ENCODE peak calls at places on chromosomes 5 and 9, in four cellular contexts. B is heart left ventricle, F is fibroblast of lung, V is kidney. X is an unnamed sample.
A peak's percentile ranks its signal among the peaks of the same experiment; 100 is the strongest.

GRCh38 chr9:114989600-114990410 is 59.4 kb upstream of the TNFSF8 start:
- DNase-seq in B (no peak), V (no peak), F (no peak), X (no peak)

GRCh38 chr9:114947058-114947457 is 16.7 kb upstream of the TNFSF8 start:
- DNase-seq in B (no peak), F (no peak), V (no peak), X (no peak)

GRCh38 chr5:50975840-50976239 is 309.4 kb downstream of the PARP8 start:
- DNase-seq in V (no peak), F (no peak), B (no peak), X (no peak)

GRCh38 chr5:168106008-168106761 is 185.3 kb upstream of the WWC1 start:
- DNase-seq in V (no peak), B (no peak), F (no peak), X (no peak)

GRCh38 chr5:39104221-39104620 is 30.0 kb upstream of the RICTOR start:
- DNase-seq in B (no peak), V (no peak), F (no peak), X (no peak)

GRCh38 chr5:120314201-120314600 is 149.9 kb upstream of the PRR16 start:
- DNase-seq in V (no peak), B (no peak), F (peak; percentile 44), X (no peak)

GRCh38 chr9:82242285-82242963 is 253.9 kb downstream of the SPATA31D1 start:
- DNase-seq in F (no peak), B (no peak), V (no peak), X (no peak)

GRCh38 chr9:126696091-126696763 is 82.5 kb downstream of the LMX1B start:
- DNase-seq in B (no peak), V (peak; percentile 70), F (no peak), X (no peak)

GRCh38 chr5:173235499-173236394 is 741 bp upstream of the NKX2-5 start:
- DNase-seq in V (no peak), B (no peak), F (no peak), X (no peak)

GRCh38 chr9:4465910-4466309 is 24.4 kb upstream of the SLC1A1 start:
- DNase-seq in V (no peak), F (no peak), B (no peak), X (no peak)

GRCh38 chr5:169576181-169576598 is 7.4 kb upstream of the SPDL1 start:
- DNase-seq in B (no peak), F (peak; percentile 87), V (no peak), X (no peak)

GRCh38 chr5:134124289-134125194 is 10.1 kb downstream of the TCF7 start:
- DNase-seq in F (peak; percentile 73), B (no peak), V (no peak), X (no peak)

GRCh38 chr5:155260798-155261197 is 247.2 kb downstream of the KIF4B start:
- DNase-seq in V (no peak), F (no peak), B (no peak), X (no peak)

GRCh38 chr9:21709464-21710058 is 92.9 kb upstream of the MTAP start:
- DNase-seq in F (peak; percentile 60), V (no peak), B (no peak), X (no peak)

GRCh38 chr5:88555658-88556057 is 287.0 kb upstream of the TMEM161B start:
- DNase-seq in F (no peak), V (no peak), B (no peak), X (no peak)

GRCh38 chr9:96514825-96515218 is 64.9 kb downstream of the HABP4 start:
- DNase-seq in F (no peak), B (no peak), V (no peak), X (no peak)

GRCh38 chr9:85524531-85524930 is 217.2 kb downstream of the AGTPBP1 start:
- DNase-seq in V (no peak), F (no peak), B (no peak), X (no peak)

GRCh38 chr5:103355590-103355989 is 97.0 kb downstream of the MACIR start:
- DNase-seq in B (no peak), F (no peak), V (no peak), X (no peak)

GRCh38 chr5:111453290-111453689 is 59.0 kb downstream of the STARD4 start:
- DNase-seq in B (no peak), F (no peak), V (no peak), X (no peak)

GRCh38 chr5:44536650-44537260 is 147.5 kb upstream of the FGF10 start:
- DNase-seq in V (no peak), B (no peak), F (peak; percentile 65), X (no peak)

GRCh38 chr9:98791147-98792095 is 4.9 kb downstream of the ANKS6 start:
- DNase-seq in V (peak; percentile 93), F (peak; percentile 96), B (peak; percentile 68), X (peak; percentile 82)

GRCh38 chr9:123957731-123958130 is 27.8 kb upstream of the DENND1A start:
- DNase-seq in F (no peak), V (no peak), B (no peak), X (no peak)

GRCh38 chr5:124963236-124963929 is 216.9 kb upstream of the ZNF608 start:
- DNase-seq in B (no peak), V (no peak), F (peak; percentile 97), X (no peak)

GRCh38 chr9:126859111-126859510 is 1.3 kb upstream of the ZBTB34 start:
- DNase-seq in V (no peak), F (no peak), B (no peak), X (no peak)

GRCh38 chr9:94717656-94718225 is 8.8 kb upstream of the AOPEP start:
- DNase-seq in V (no peak), B (no peak), F (no peak), X (no peak)

GRCh38 chr5:178307266-178308045 is 74.9 kb upstream of the PHYKPL start:
- DNase-seq in V (peak; percentile 53), B (no peak), F (no peak), X (no peak)

GRCh38 chr5:39713224-39713911 is 288.6 kb upstream of the DAB2 start:
- DNase-seq in F (peak; percentile 43), V (no peak), B (peak; percentile 7), X (no peak)

GRCh38 chr5:102666164-102666951 is 88.7 kb upstream of the PAM start:
- DNase-seq in B (no peak), V (no peak), F (no peak), X (no peak)

GRCh38 chr9:112404367-112404979 is 24.6 kb downstream of the HSDL2 start:
- DNase-seq in V (no peak), B (no peak), F (peak; percentile 46), X (no peak)

GRCh38 chr5:134714120-134714519 is 24.2 kb upstream of the CAMLG start:
- DNase-seq in V (no peak), F (no peak), B (no peak), X (no peak)

GRCh38 chr5:67156976-67157583 is 39.5 kb downstream of the CD180 start:
- DNase-seq in F (peak; percentile 41), B (no peak), V (no peak), X (no peak)

GRCh38 chr5:62149894-62150293 is 156.1 kb upstream of the KIF2A start:
- DNase-seq in V (no peak), B (no peak), F (no peak), X (no peak)

GRCh38 chr5:62154758-62155157 is 151.2 kb upstream of the KIF2A start:
- DNase-seq in F (no peak), B (no peak), V (no peak), X (no peak)

GRCh38 chr5:62155988-62156387 is 150.0 kb upstream of the KIF2A start:
- DNase-seq in F (no peak), V (no peak), B (no peak), X (no peak)

DNA sequence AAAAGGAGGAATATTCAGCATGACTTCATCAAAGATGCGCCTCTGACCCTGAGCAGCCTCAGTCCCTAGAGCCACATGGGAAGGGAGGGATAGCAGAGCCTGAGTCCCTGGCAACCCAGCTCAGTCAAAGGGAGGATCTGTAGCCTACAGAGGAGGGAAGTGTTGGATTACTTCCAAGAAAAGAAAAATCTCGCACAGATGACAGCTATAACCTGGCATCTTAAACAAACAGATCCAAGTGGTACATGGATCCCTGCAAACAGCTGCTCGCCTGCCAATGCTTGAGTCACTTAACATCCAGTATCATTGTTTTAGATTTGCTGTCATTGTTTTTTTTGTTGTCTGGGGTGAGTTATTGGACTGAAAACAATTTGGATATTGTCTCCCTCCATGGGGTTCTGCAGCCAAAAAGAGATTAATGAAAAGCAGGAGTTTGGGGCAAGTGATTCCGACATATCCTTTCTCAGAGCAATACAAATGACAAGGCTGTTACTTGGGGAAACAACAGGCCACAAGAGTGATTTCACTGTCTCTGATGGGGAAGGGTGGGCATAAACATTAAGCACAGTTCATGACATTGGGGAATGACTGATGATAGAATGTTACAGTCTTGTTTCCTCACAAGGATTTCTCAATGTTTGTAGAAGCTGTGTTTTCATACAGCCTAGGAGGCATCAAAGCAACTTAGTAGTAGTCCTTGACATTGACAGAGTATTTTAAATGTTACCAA is 153.4 kb upstream of the KIF2A start:
- DNase-seq in B (no peak), V (no peak), F (no peak), X (no peak)
- H3K4me1 ChIP-seq in B (no peaks in the 10 kb centered on the region), V (no peaks in the 10 kb centered on the region), F (no peaks in the 10 kb centered on the region), X (no peaks in the 10 kb centered on the region)

GRCh38 chr5:140634103-140634502 is 1.1 kb upstream of the CD14 start:
- DNase-seq in V (no peak), F (no peak), B (no peak), X (no peak)

GRCh38 chr5:140631831-140632365 is 1.1 kb downstream of the CD14 start:
- DNase-seq in F (no peak), V (peak; percentile 75), B (no peak), X (no peak)

GRCh38 chr5:140632366-140633080 is 452 bp downstream of the CD14 start:
- DNase-seq in F (peak; percentile 32), V (peak; percentile 86), B (peak; percentile 52), X (peak; percentile 52)

GRCh38 chr5:140631063-140631462 is 1.9 kb downstream of the CD14 start:
- DNase-seq in B (no peak), V (no peak), F (no peak), X (no peak)

DNA sequence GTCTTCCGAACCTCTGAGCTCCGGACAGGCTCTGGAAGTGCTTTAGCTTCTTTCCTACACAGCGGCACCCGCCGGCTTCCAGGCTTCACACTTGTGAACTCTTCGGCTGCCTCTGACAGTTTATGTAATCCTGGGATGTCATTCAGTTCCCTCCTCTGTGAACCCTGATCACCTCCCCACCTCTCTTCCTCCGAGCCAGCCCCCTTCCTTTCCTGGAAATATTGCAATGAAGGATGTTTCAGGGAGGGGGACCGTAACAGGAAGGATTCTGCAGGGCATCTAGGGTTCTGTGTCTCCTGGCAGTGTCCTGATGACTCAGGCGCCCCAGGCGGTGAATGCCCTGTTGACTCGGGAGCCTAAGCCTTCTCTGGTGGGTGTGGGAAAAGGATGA is at the start of gene CD14:
- DNase-seq in V (peak; percentile 84), F (peak; percentile 24), B (peak; percentile 55), X (peak; percentile 44)
- H3K4me3 ChIP-seq in V (peak within 1 kb of the TSS; percentile 83), F (peak within 1 kb of the TSS; percentile 53), B (peak within 1 kb of the TSS; percentile 67), X (peak within 1 kb of the TSS; percentile 73)

GRCh38 chr9:109730228-109730627 is 49.8 kb upstream of the PALM2AKAP2 start:
- DNase-seq in F (no peak), B (no peak), V (no peak), X (no peak)
- TF ChIP-seq CTCF in F (no peak), B (no peak), V (no peak), X (no peak)

DNA sequence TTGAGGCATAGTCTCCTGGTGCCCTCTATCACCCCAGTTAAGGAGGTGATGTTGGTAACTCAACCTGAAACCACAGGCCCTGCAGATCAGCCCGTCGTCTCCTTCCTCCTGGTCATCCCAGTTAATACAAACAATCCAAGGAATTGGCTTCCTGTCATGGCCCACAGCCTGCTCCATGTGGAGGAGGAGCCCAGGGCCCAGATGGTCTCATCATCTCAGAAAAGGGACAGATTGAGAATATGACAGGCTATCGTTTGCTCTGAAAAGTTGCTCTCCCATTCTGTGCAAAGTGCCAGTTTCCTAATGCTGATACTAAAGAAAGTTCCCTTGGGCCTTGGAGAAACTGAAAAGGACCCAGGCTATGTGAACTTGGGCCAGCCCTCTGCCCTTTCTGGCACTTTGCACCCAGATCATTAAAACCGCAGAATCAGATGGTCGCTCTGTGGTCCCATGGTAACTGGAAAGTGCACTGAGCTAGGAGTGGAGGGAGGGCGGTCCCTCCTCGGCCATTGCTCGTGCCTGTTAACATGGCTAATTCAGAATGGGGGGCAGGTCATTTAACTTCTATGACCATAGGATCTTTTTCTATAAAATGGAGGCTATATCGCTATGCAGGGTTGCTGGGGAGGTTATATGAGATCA is 685 bp upstream of the SPAAR start:
- DNase-seq in V (no peak), F (no peak), B (peak; percentile 67), X (peak; percentile 59)
- H3K4me1 ChIP-seq in V (peaks cover 67% of the 10 kb centered on the region), F (peaks cover 45% of the 10 kb centered on the region), B (peaks cover 90% of the 10 kb centered on the region), X (peaks cover 91% of the 10 kb centered on the region)

X was measured in left ventricle myocardium inferior.